ENCODE peak calls at places on chromosomes 2 and 18, in eight cellular contexts. A is AG04450, U is heart left ventricle, C is fibroblast of lung, V is psoas muscle, T is transverse colon, Q is dorsolateral prefrontal cortex, W is A549. Z is an unnamed sample.
A peak's percentile ranks its signal among the peaks of the same experiment; 100 is the strongest.

GRCh38 chr2:105005170-105005569 is 32.7 kb upstream of the MRPS9 start:
- DNase-seq in W (no peak), T (no peak), C (no peak), U (no peak), V (no peak), A (no peak), Q (no peak), Z (no peak)

GRCh38 chr2:62435720-62436119 is 70.3 kb downstream of the TMEM17 start:
- DNase-seq in V (no peak), U (no peak), T (no peak), C (no peak), A (no peak), W (no peak), Q (no peak), Z (no peak)

GRCh38 chr2:191263050-191263449 is 17.8 kb downstream of the MYO1B start:
- DNase-seq in V (no peak), W (no peak), T (no peak), Q (no peak), C (peak; percentile 30), U (no peak), A (no peak), Z (no peak)

GRCh38 chr2:127146071-127146725 is 39.2 kb upstream of the BIN1 start:
- DNase-seq in U (no peak), C (no peak), V (no peak), Q (no peak), T (no peak), A (no peak), W (no peak), Z (no peak)

GRCh38 chr2:27312152-27312551 is 3.9 kb upstream of the UCN start:
- DNase-seq in C (no peak), W (no peak), T (no peak), V (no peak), A (no peak), Q (no peak), U (no peak), Z (no peak)

GRCh38 chr18:13577091-13577697 is 149.2 kb downstream of the FAM210A start:
- DNase-seq in T (no peak), V (no peak), C (peak; percentile 65), Q (no peak), U (no peak), A (no peak), W (no peak), Z (no peak)

GRCh38 chr2:152738438-152738837 is 20.0 kb downstream of the ARL6IP6 start:
- DNase-seq in Q (no peak), T (no peak), A (no peak), U (no peak), C (no peak), V (no peak), W (no peak), Z (no peak)

GRCh38 chr2:96374211-96374951 is 38.8 kb downstream of the NCAPH start:
- DNase-seq in T (peak; percentile 36), Q (no peak), C (peak; percentile 28), U (peak; percentile 71), A (no peak), V (no peak), W (no peak), Z (no peak)

GRCh38 chr18:48541026-48541746 is 2.4 kb downstream of the CTIF start:
- DNase-seq in W (peak; percentile 44), Q (peak; percentile 57), A (no peak), T (peak; percentile 75), U (peak; percentile 80), C (peak; percentile 87), V (peak; percentile 87), Z (no peak)

GRCh38 chr2:31051213-31052185 is 86.7 kb downstream of the GALNT14 start:
- DNase-seq in C (no peak), Q (no peak), T (no peak), V (no peak), U (no peak), W (no peak), A (no peak), Z (no peak)

GRCh38 chr2:156891609-156892008 is 365.9 kb upstream of the GALNT5 start:
- DNase-seq in V (no peak), T (no peak), W (no peak), A (no peak), Q (no peak), C (no peak), U (no peak), Z (no peak)

GRCh38 chr2:156890498-156891148 is 366.9 kb upstream of the GALNT5 start:
- DNase-seq in U (no peak), Q (no peak), V (no peak), A (no peak), C (no peak), W (no peak), T (no peak), Z (no peak)

GRCh38 chr2:156896294-156896693 is 361.2 kb upstream of the GALNT5 start:
- DNase-seq in T (no peak), Q (no peak), U (no peak), A (no peak), W (no peak), C (peak; percentile 75), V (no peak), Z (no peak)

GRCh38 chr2:156897548-156897947 is 360.0 kb upstream of the GALNT5 start:
- DNase-seq in V (no peak), Q (no peak), C (no peak), W (no peak), T (no peak), U (no peak), A (no peak), Z (no peak)

DNA sequence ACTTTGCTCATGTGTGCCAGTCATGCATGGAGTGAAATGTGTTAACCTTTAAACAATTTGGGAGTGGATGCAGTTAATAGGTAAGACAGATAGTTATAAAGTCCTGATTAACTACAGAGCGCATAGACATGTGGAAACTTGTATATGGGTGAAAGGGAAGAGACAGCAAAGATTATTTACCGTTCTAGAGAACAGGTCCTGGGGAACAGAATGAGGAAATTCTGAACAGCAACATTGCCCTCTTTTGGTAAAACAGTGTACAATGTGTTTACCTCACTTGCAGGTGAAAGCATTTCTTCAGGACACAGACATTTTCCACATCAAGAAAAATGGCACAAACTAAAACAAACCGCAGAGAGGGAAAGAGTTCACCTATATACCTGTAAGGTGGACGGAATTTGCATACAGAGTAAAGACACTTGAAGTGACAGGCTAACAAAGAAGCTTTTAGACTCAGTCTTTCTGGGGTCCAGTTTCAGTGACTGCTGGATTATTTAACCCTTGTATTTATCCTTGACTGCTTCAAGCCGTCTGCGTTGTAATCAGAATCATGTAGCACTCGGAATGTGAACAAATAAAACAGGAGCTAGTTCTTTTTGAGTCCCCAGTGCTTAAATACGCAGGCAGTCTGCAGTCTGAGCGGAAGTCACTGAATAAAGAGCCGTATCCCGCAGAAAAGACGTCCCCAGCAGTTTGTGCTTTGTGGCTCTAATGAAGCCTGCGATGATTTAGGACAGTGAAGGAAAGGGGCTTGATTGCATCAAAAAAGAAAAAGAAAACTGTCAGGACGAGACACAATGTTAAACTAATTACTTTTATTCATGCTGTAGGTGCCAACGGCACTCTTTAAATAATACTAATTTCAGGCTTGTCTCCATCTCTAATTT is 364.8 kb upstream of the GALNT5 start:
- DNase-seq in V (no peak), C (peak; percentile 44), U (no peak), W (peak; percentile 4), T (no peak), Q (no peak), A (no peak), Z (peak; percentile 30)
- H3K4me3 ChIP-seq in V (peak overlapping the region; percentile 46), C (peak overlapping the region; percentile 60), U (peak overlapping the region; percentile 41), W (peak overlapping the region; percentile 41), T (peak overlapping the region; percentile 24), Q (peak overlapping the region; percentile 43), A (peak overlapping the region; percentile 45), Z (peak overlapping the region; percentile 19)

GRCh38 chr18:6557052-6557451 is 142.3 kb upstream of the L3MBTL4 start:
- DNase-seq in V (no peak), U (no peak), C (no peak), Q (no peak), W (no peak), T (no peak), A (no peak), Z (no peak)

GRCh38 chr18:6558770-6559169 is 144.1 kb upstream of the L3MBTL4 start:
- DNase-seq in T (no peak), W (no peak), V (no peak), Q (no peak), A (no peak), U (no peak), C (no peak), Z (no peak)

GRCh38 chr18:6547476-6547875 is 132.8 kb upstream of the L3MBTL4 start:
- DNase-seq in A (no peak), Q (no peak), V (no peak), T (no peak), W (no peak), U (no peak), C (no peak), Z (no peak)

GRCh38 chr18:6557470-6558245 is 142.9 kb upstream of the L3MBTL4 start:
- DNase-seq in T (no peak), C (no peak), V (no peak), Q (no peak), A (no peak), U (no peak), W (no peak), Z (no peak)

DNA sequence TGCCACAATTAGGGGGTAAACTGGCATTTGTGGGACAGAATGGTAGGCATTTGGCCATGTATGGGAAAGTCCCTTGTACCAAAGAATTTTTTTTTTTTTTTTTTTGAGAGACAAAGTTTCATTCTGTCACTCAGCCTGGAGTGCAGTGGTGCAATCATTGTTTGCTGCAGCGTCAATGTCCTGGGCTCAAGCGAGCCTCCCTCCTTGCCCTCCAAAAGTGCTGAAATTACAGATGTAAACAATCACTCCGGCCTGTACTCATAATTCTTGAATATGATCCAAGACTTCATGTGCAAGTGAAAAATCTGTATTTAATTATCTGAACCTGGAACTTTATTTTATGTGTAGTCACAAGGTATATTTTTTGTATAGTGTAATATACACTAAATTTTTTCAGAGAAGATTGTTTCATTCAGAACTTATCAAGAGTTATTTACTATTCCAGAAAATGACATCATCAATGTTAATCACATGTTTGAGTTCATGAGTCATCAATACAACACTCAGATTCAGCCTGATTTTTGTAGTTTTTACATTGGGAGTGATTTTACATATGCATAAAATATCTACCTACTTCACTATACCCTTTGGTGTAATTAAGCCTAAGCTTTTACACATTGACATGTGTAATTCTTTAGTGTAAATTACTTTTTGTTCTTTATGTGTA is 138.7 kb upstream of the L3MBTL4 start:
- DNase-seq in Q (no peak), C (no peak), A (no peak), U (no peak), V (no peak), T (no peak), W (no peak), Z (no peak)
- H3K27ac ChIP-seq in Q (no peak overlapping the region), C (no peak overlapping the region), A (no peak overlapping the region), U (no peak overlapping the region), V (no peak overlapping the region), T (no peak overlapping the region), W (no peak overlapping the region), Z (no peak overlapping the region)

GRCh38 chr2:64698668-64699444 is 45.1 kb upstream of the SERTAD2 start:
- DNase-seq in A (peak; percentile 44), W (peak; percentile 60), C (peak; percentile 96), Q (no peak), U (no peak), T (no peak), V (no peak), Z (no peak)
- H3K4me3 ChIP-seq in A (no peak overlapping the region), W (no peak overlapping the region), C (no peak overlapping the region), Q (no peak overlapping the region), U (no peak overlapping the region), T (no peak overlapping the region), V (no peak overlapping the region), Z (no peak overlapping the region)

DNA sequence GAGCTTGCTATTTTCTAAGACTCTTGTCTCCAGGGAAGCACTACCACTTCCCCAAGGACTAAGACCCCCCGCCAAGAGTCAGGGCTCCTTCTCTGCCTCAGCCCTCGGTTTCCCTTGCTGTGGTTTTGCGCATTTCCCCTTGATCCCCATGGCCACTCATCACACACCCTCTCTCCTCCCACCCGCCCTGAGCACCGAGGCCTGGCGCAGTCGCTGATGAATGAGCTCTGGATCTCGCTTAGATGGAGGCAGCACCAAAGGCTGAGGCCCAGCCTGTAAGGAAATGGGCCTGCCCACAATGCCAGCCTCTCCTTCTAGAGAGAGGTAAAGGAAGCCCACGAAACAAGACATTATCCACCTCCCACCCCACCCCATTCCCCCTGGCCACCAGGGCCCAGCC is 96.9 kb downstream of the TNS1 start:
- DNase-seq in C (no peak), A (no peak), U (peak; percentile 19), W (no peak), T (no peak), Q (no peak), V (peak; percentile 57), Z (no peak)
- H3K27ac ChIP-seq in C (no peak overlapping the region), A (no peak overlapping the region), U (peak overlapping the region; percentile 97), W (peak overlapping the region; percentile 89), T (peak overlapping the region; percentile 85), Q (peak overlapping the region; percentile 95), V (peak overlapping the region; percentile 89), Z (no peak overlapping the region)